ENCODE peak calls at places on chromosomes 7 and 10, in nine cellular contexts. J is stimulated activated effector memory CD8-positive, alpha-beta T cell treated with anti-CD3 and anti-CD28 coated beads, Interleukin-12 subunit alpha, Interleukin-12 subunit beta, amount 100 ng/mL, for 72 hours; P is cardiac fibroblast; I is NCI-H187; S is NCI-H748 treated with DMSO at 0.1 percent for 48 hours; Z is endothelial cell; V is fibroblast of lung; O is T-cell; C is uterus. G is an unnamed sample.
A peak's percentile ranks its signal among the peaks of the same experiment; 100 is the strongest.

GRCh38 chr10:101323495-101323894 is 30.5 kb upstream of the BTRC start:
- DNase-seq in J (no peak), P (no peak), I (no peak), S (no peak), Z (no peak), V (no peak), O (no peak), C (no peak), G (no peak)

GRCh38 chr7:5451391-5451790 is 27.8 kb upstream of the TNRC18 start:
- DNase-seq in J (no peak), P (no peak), I (no peak), S (no peak), Z (no peak), V (no peak), O (no peak), C (no peak), G (no peak)

GRCh38 chr10:101629781-101630419 is 41.8 kb downstream of the DPCD start:
- DNase-seq in J (no peak), P (no peak), I (no peak), S (no peak), Z (no peak), V (no peak), O (no peak), C (no peak), G (peak; percentile 66)

GRCh38 chr10:97532935-97533671 is 34.4 kb downstream of the UBTD1 start:
- DNase-seq in J (no peak), P (peak; percentile 73), I (no peak), S (no peak), Z (peak; percentile 31), V (peak; percentile 53), O (no peak), C (no peak), G (peak; percentile 29)

GRCh38 chr10:57891201-57892006 is 376.3 kb downstream of the IPMK start:
- DNase-seq in J (no peak), P (no peak), I (no peak), S (no peak), Z (no peak), V (no peak), O (no peak), C (no peak), G (no peak)

GRCh38 chr7:26199301-26200112 is 1.0 kb downstream of the HNRNPA2B1 start:
- DNase-seq in J (peak; percentile 76), P (peak; percentile 52), I (peak; percentile 79), S (peak; percentile 61), Z (peak; percentile 34), V (peak; percentile 36), O (peak; percentile 54), C (peak; percentile 74), G (peak; percentile 86)

GRCh38 chr10:99435986-99436633 is 5.7 kb upstream of the GOT1 start:
- DNase-seq in J (no peak), P (peak; percentile 69), I (no peak), S (peak; percentile 53), Z (peak; percentile 21), V (peak; percentile 19), O (no peak), C (no peak), G (peak; percentile 79)

GRCh38 chr7:30936650-30937245 is 25.1 kb downstream of the AQP1 start:
- DNase-seq in J (no peak), P (no peak), I (no peak), S (no peak), Z (no peak), V (no peak), O (no peak), C (no peak), G (no peak)

GRCh38 chr7:82506702-82507101 is 63.1 kb upstream of the CACNA2D1 start:
- DNase-seq in J (no peak), P (peak; percentile 62), I (no peak), S (no peak), Z (no peak), V (peak; percentile 75), O (no peak), C (no peak), G (no peak)

GRCh38 chr7:135801045-135801693 is 52.6 kb upstream of the FAM180A start:
- DNase-seq in J (peak; percentile 57), P (peak; percentile 84), I (peak; percentile 61), S (peak; percentile 82), Z (peak; percentile 50), V (peak; percentile 57), O (no peak), C (no peak), G (peak; percentile 76)